ENCODE peak calls at places on chromosome 14, in four cellular contexts. X, U, C and J are unnamed samples.

GRCh38 chr14:73744175-73744867 is 30.1 kb upstream of the PNMA1 start:
- DNase-seq in X (no peak), U (no peak), C (no peak), J (no peak)

GRCh38 chr14:29240046-29240445 is 473.5 kb downstream of the FOXG1 start:
- DNase-seq in X (no peak), U (no peak), C (no peak), J (no peak)

GRCh38 chr14:91291786-91292405 is 47.4 kb upstream of the GPR68 start:
- DNase-seq in X (no peak), U (no peak), C (no peak), J (no peak)

GRCh38 chr14:54715244-54715643 is 148.3 kb downstream of the SAMD4A start:
- DNase-seq in X (no peak), U (no peak), C (no peak), J (no peak)

GRCh38 chr14:54486685-54487084 is 2.1 kb downstream of the GMFB start:
- DNase-seq in X (no peak), U (no peak), C (no peak), J (no peak)

GRCh38 chr14:78448483-78449094 is 278.4 kb downstream of the NRXN3 start:
- DNase-seq in X (peak), U (no peak), C (peak), J (peak)

GRCh38 chr14:95725685-95726336 is 11.9 kb upstream of the TCL1A start:
- DNase-seq in X (no peak), U (no peak), C (no peak), J (peak)

GRCh38 chr14:89921896-89922548 is 32.5 kb downstream of the EFCAB11 start:
- DNase-seq in X (no peak), U (no peak), C (no peak), J (no peak)

GRCh38 chr14:74612346-74613021 is 447 bp upstream of the LTBP2 start:
- DNase-seq in X (peak), U (no peak), C (peak), J (peak)

GRCh38 chr14:64692597-64693350 is 11.4 kb upstream of the PLEKHG3 start:
- DNase-seq in X (no peak), U (no peak), C (no peak), J (no peak)

DNA sequence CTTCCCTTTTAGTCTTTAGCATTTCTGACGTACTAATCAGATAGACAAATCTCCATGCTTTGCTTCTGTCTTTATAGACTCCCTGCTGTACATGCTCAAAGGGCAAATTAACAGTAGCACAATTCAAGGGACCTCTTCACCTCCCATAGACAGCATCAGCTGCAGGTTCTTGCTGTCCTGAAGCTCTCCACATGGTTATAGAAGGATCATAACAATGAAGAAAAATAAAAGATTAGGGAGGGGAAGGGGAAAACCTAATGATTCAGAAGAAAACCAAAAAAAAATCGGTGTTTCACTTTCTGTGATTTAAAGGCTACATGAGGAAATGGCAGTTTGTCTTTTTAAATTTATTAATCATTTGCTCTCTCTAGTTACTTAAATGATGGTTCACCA is 155.5 kb downstream of the PTCSC3 start:
- DNase-seq in X (no peak), U (no peak), C (no peak), J (peak)
- TF ChIP-seq CTCF in X (no peak), U (no peak), C (no peak), J (no peak)

GRCh38 chr14:58666737-58667136 is 29.0 kb downstream of the DACT1 start:
- DNase-seq in X (no peak), U (no peak), C (no peak), J (no peak)
- TF ChIP-seq CTCF in X (no peak), U (no peak), C (no peak), J (no peak)

DNA sequence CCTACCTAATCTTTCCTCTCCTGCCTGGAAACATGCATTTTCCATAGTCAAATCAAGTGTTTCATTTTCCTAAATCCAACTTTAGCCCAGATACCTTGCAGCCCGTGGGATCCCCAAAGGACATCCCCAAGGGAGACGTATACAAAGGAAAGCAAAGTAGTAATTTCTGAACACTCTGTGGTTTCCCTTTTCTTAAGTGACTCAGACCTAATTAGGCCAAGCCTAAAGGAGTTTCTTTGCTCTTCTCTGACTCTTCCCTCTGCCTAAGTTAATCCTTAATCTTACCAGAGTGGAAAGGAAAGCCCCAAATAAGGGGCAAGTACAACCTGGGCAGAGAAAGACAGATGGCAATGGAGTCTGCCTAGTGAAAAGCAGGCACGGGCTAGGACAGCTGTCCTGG is 250.3 kb downstream of the SPTSSA start:
- DNase-seq in X (no peak), U (no peak), C (no peak), J (no peak)
- TF ChIP-seq CTCF in X (no peak), U (no peak), C (no peak), J (no peak)

GRCh38 chr14:31781578-31781977 is 220.4 kb downstream of the NUBPL start:
- DNase-seq in X (no peak), U (no peak), C (no peak), J (no peak)

GRCh38 chr14:31788340-31788739 is 227.1 kb downstream of the NUBPL start:
- DNase-seq in X (no peak), U (no peak), C (no peak), J (no peak)

GRCh38 chr14:31785574-31785973 is 224.4 kb downstream of the NUBPL start:
- DNase-seq in X (no peak), U (no peak), C (no peak), J (no peak)

GRCh38 chr14:31792726-31793125 is 231.5 kb downstream of the NUBPL start:
- DNase-seq in X (no peak), U (no peak), C (no peak), J (no peak)

DNA sequence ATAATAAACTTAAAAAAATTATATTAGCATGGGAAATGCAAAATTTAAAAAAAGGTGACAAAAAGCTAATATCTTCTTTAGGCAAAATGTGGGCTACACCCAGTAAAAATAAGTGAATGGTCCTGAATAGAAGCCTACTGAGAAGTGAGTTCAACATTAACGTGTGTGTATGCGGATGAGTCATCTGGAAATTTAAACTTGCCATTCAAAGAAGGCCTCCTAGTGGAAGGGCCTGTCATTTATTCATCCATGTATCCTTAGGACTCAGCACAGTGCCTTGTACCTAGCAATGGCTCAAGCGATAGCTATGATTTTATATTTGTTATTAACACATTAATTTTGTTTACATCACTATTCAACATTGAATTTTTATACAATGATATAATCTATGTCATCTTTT is 226.2 kb downstream of the NUBPL start:
- DNase-seq in X (no peak), U (no peak), C (no peak), J (no peak)
- TF ChIP-seq CTCF in X (no peak), U (peak), C (no peak), J (no peak)

DNA sequence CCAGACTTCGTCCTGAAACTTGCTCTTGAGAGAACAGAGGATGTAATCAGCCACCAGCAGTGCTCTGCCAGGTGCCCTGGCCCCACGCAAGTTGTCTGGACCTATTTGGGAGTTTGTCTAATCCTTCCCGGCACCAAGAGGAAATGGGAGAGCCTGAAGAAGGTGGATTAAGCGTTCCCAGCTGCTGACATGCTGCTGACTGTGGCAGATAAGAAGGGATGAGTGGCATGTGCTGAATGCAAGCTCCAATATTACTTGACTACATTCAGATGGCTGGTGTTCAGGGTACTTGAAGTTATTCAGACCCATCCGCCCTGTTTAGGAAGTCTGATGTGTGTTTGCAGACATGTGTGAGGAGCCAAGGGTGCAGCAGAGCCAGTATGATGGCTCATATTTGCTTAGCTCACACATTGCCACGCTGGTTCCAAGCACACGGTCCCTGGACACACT is 440.6 kb upstream of the CCDC196 start:
- DNase-seq in X (no peak), U (no peak), C (no peak), J (no peak)
- TF ChIP-seq CTCF in X (no peak), U (no peak), C (no peak), J (no peak)

GRCh38 chr14:22484638-22485037 is 104.4 kb downstream of the DAD1 start:
- DNase-seq in X (no peak), U (no peak), C (no peak), J (no peak)
- TF ChIP-seq CTCF in X (no peak), U (no peak), C (no peak), J (no peak)

GRCh38 chr14:68658029-68658509 is 134.8 kb downstream of the ZFP36L1 start:
- DNase-seq in X (no peak), U (no peak), C (no peak), J (no peak)

GRCh38 chr14:68657300-68658028 is 135.4 kb downstream of the ZFP36L1 start:
- DNase-seq in X (no peak), U (no peak), C (no peak), J (no peak)

GRCh38 chr14:68661226-68662225 is 131.3 kb downstream of the ZFP36L1 start:
- DNase-seq in X (no peak), U (no peak), C (peak), J (no peak)

GRCh38 chr14:68660495-68660894 is 132.4 kb downstream of the ZFP36L1 start:
- DNase-seq in X (no peak), U (no peak), C (no peak), J (no peak)

GRCh38 chr14:68659021-68659931 is 133.6 kb downstream of the ZFP36L1 start:
- DNase-seq in X (no peak), U (no peak), C (no peak), J (no peak)
- TF ChIP-seq CTCF in X (no peak), U (no peak), C (no peak), J (no peak)

GRCh38 chr14:59631237-59631636 is 54.6 kb upstream of the CCDC175 start:
- DNase-seq in X (no peak), U (no peak), C (no peak), J (peak)
- TF ChIP-seq CTCF in X (peak), U (no peak), C (no peak), J (peak)

GRCh38 chr14:31084385-31084784 is 58.2 kb upstream of the STRN3 start:
- DNase-seq in X (no peak), U (no peak), C (no peak), J (peak)
- TF ChIP-seq CTCF in X (no peak), U (no peak), C (no peak), J (peak)

GRCh38 chr14:52051861-52052260 is 17.0 kb downstream of the NID2 start:
- DNase-seq in X (no peak), U (no peak), C (no peak), J (no peak)
- TF ChIP-seq CTCF in X (no peak), U (no peak), C (no peak), J (no peak)